ENCODE peak calls at places on chromosomes 5 and 9, in four cellular contexts. Y, T, I and X are unnamed samples.

GRCh38 chr5:149445739-149446369 is 66.8 kb upstream of the IL17B start:
- DNase-seq in Y (no peak), T (peak), I (no peak), X (no peak)

GRCh38 chr9:89340332-89340731 is 22.0 kb downstream of the SECISBP2 start:
- DNase-seq in Y (no peak), T (no peak), I (no peak), X (no peak)

GRCh38 chr9:121861501-121862180 is 210.2 kb downstream of the DAB2IP start:
- DNase-seq in Y (no peak), T (peak), I (peak), X (no peak)

GRCh38 chr9:99299214-99300102 is 77.4 kb downstream of the SEC61B start:
- DNase-seq in Y (no peak), T (no peak), I (no peak), X (no peak)

GRCh38 chr9:80467632-80468031 is 895.9 kb downstream of the TLE4 start:
- DNase-seq in Y (no peak), T (no peak), I (no peak), X (no peak)

GRCh38 chr5:119327018-119327417 is 28.8 kb upstream of the TNFAIP8 start:
- DNase-seq in Y (no peak), T (no peak), I (no peak), X (no peak)

GRCh38 chr5:4348418-4348817 is 752.8 kb downstream of the IRX1 start:
- DNase-seq in Y (no peak), T (no peak), I (no peak), X (no peak)

GRCh38 chr5:92917044-92917443 is 664.0 kb downstream of the NR2F1-AS1 start:
- DNase-seq in Y (no peak), T (no peak), I (no peak), X (no peak)

GRCh38 chr9:6584881-6585597 is 60.5 kb downstream of the GLDC start:
- DNase-seq in Y (no peak), T (no peak), I (no peak), X (no peak)

GRCh38 chr5:55303238-55303690 is 4.2 kb downstream of the DHX29 start:
- DNase-seq in Y (no peak), T (no peak), I (no peak), X (no peak)

GRCh38 chr9:136533775-136534157 is 12.1 kb downstream of the NOTCH1 start:
- DNase-seq in Y (peak), T (no peak), I (no peak), X (peak)

GRCh38 chr9:113511047-113511521 is 47.6 kb downstream of the RGS3 start:
- DNase-seq in Y (no peak), T (no peak), I (no peak), X (no peak)

GRCh38 chr9:101628173-101628572 is 33.4 kb upstream of the PPP3R2 start:
- DNase-seq in Y (no peak), T (no peak), I (peak), X (no peak)

GRCh38 chr9:14752271-14752670 is 29.7 kb upstream of the CER1 start:
- DNase-seq in Y (no peak), T (no peak), I (no peak), X (no peak)

GRCh38 chr9:14926941-14927624 is 16.9 kb upstream of the FREM1 start:
- DNase-seq in Y (no peak), T (no peak), I (no peak), X (no peak)

GRCh38 chr5:154368041-154368800 is 77.6 kb upstream of the SAP30L start:
- DNase-seq in Y (no peak), T (peak), I (peak), X (no peak)

GRCh38 chr5:175663191-175664184 is 5.6 kb downstream of the HRH2 start:
- DNase-seq in Y (no peak), T (no peak), I (no peak), X (no peak)

GRCh38 chr5:153818626-153819025 is 220.1 kb downstream of the FAM114A2 start:
- DNase-seq in Y (no peak), T (no peak), I (no peak), X (no peak)

GRCh38 chr9:132670816-132671371 is 630 bp downstream of the GTF3C4 start:
- DNase-seq in Y (peak), T (peak), I (peak), X (no peak)

GRCh38 chr5:58294598-58295298 is 165.1 kb downstream of the PLK2 start:
- DNase-seq in Y (no peak), T (no peak), I (peak), X (no peak)

GRCh38 chr9:100714372-100715099 is 136.7 kb downstream of the CAVIN4 start:
- DNase-seq in Y (no peak), T (peak), I (peak), X (no peak)

GRCh38 chr5:170357853-170358497 is 31.2 kb downstream of the KCNMB1 start:
- DNase-seq in Y (no peak), T (no peak), I (no peak), X (no peak)

GRCh38 chr5:28512648-28513047 is 1474.3 kb upstream of the CDH9 start:
- DNase-seq in Y (no peak), T (no peak), I (no peak), X (no peak)

GRCh38 chr5:132759114-132760042 is 12.2 kb downstream of the CCNI2 start:
- DNase-seq in Y (no peak), T (no peak), I (peak), X (no peak)

GRCh38 chr9:91059713-91060112 is 258.1 kb downstream of the SYK start:
- DNase-seq in Y (no peak), T (no peak), I (no peak), X (no peak)

GRCh38 chr9:136170291-136170901 is 34.5 kb downstream of the LHX3 start:
- DNase-seq in Y (peak), T (peak), I (peak), X (no peak)

GRCh38 chr5:177606071-177607051 is 6.4 kb downstream of the B4GALT7 start:
- DNase-seq in Y (no peak), T (no peak), I (no peak), X (no peak)

GRCh38 chr5:160082589-160082988 is 36.7 kb downstream of the PWWP2A start:
- DNase-seq in Y (no peak), T (no peak), I (no peak), X (no peak)

GRCh38 chr5:41686191-41686590 is 175.8 kb upstream of the PLCXD3 start:
- DNase-seq in Y (no peak), T (no peak), I (no peak), X (no peak)

GRCh38 chr9:21030389-21031035 is 928 bp downstream of the HACD4 start:
- DNase-seq in Y (no peak), T (no peak), I (no peak), X (no peak)

GRCh38 chr9:68980341-68980914 is 33.5 kb downstream of the PRKACG start:
- DNase-seq in Y (no peak), T (no peak), I (no peak), X (no peak)

GRCh38 chr9:121207371-121207940 is 5.8 kb upstream of the RAB14 start:
- DNase-seq in Y (no peak), T (no peak), I (no peak), X (no peak)

GRCh38 chr9:94867842-94868312 is 141.4 kb downstream of the AOPEP start:
- DNase-seq in Y (no peak), T (no peak), I (no peak), X (no peak)

GRCh38 chr9:113274474-113275146 is 762 bp downstream of the CDC26 start:
- DNase-seq in Y (no peak), T (peak), I (peak), X (no peak)

GRCh38 chr9:132768932-132769894 is 98.9 kb downstream of the GTF3C4 start:
- DNase-seq in Y (peak), T (peak), I (peak), X (peak)